ENCODE peak calls at places on chromosome 22, in five cellular contexts. One of them, this sample, is unnamed.

GRCh38 chr22:39908737-39909136 is 7.9 kb downstream of the GRAP2 start:
- DNase-seq in right lobe of liver: no peak
- DNase-seq in spleen: no peak
- DNase-seq in heart right ventricle: no peak
- DNase-seq in astrocyte of the cerebellum: no peak
- DNase-seq in this sample: peak

GRCh38 chr22:30267382-30268302 is 991 bp upstream of the OSM start:
- DNase-seq in spleen: peak
- DNase-seq in right lobe of liver: no peak
- DNase-seq in astrocyte of the cerebellum: no peak
- DNase-seq in heart right ventricle: no peak
- DNase-seq in this sample: no peak

GRCh38 chr22:27507066-27507715 is 294.4 kb downstream of the MN1 start:
- DNase-seq in spleen: no peak
- DNase-seq in right lobe of liver: no peak
- DNase-seq in astrocyte of the cerebellum: no peak
- DNase-seq in heart right ventricle: no peak
- DNase-seq in this sample: no peak

GRCh38 chr22:42688914-42689275 is 31.8 kb downstream of the A4GALT start:
- DNase-seq in spleen: no peak
- DNase-seq in heart right ventricle: no peak
- DNase-seq in right lobe of liver: no peak
- DNase-seq in astrocyte of the cerebellum: no peak
- DNase-seq in this sample: no peak

GRCh38 chr22:19806213-19807160 is 45.9 kb downstream of the TBX1 start:
- DNase-seq in spleen: peak
- DNase-seq in right lobe of liver: peak
- DNase-seq in astrocyte of the cerebellum: no peak
- DNase-seq in heart right ventricle: no peak
- DNase-seq in this sample: no peak

GRCh38 chr22:22940961-22941605 is 53.5 kb downstream of the IGLL5 start:
- DNase-seq in astrocyte of the cerebellum: no peak
- DNase-seq in heart right ventricle: no peak
- DNase-seq in right lobe of liver: peak
- DNase-seq in spleen: no peak
- DNase-seq in this sample: no peak

GRCh38 chr22:42992886-42993479 is 22.0 kb downstream of the PACSIN2 start:
- DNase-seq in heart right ventricle: no peak
- DNase-seq in spleen: no peak
- DNase-seq in astrocyte of the cerebellum: no peak
- DNase-seq in right lobe of liver: no peak
- DNase-seq in this sample: no peak

GRCh38 chr22:27057717-27058116 is 400.3 kb downstream of the MIAT start:
- DNase-seq in spleen: no peak
- DNase-seq in right lobe of liver: no peak
- DNase-seq in heart right ventricle: no peak
- DNase-seq in astrocyte of the cerebellum: no peak
- DNase-seq in this sample: no peak

GRCh38 chr22:44755956-44756361 is 3.6 kb downstream of the ARHGAP8 start:
- DNase-seq in spleen: no peak
- DNase-seq in astrocyte of the cerebellum: no peak
- DNase-seq in heart right ventricle: no peak
- DNase-seq in right lobe of liver: no peak
- DNase-seq in this sample: no peak

GRCh38 chr22:29700949-29701927 is 18.6 kb upstream of the CABP7 start:
- DNase-seq in spleen: no peak
- DNase-seq in right lobe of liver: no peak
- DNase-seq in heart right ventricle: no peak
- DNase-seq in astrocyte of the cerebellum: no peak
- DNase-seq in this sample: peak

GRCh38 chr22:26923498-26923897 is 266.1 kb downstream of the MIAT start:
- DNase-seq in astrocyte of the cerebellum: no peak
- DNase-seq in right lobe of liver: no peak
- DNase-seq in heart right ventricle: no peak
- DNase-seq in spleen: no peak
- DNase-seq in this sample: no peak

GRCh38 chr22:50726643-50727340 is 11.2 kb upstream of the ACR start:
- DNase-seq in right lobe of liver: peak
- DNase-seq in astrocyte of the cerebellum: no peak
- DNase-seq in heart right ventricle: no peak
- DNase-seq in spleen: peak
- DNase-seq in this sample: no peak

GRCh38 chr22:39825661-39826102 is 67.9 kb downstream of the ENTHD1 start:
- DNase-seq in right lobe of liver: no peak
- DNase-seq in astrocyte of the cerebellum: no peak
- DNase-seq in spleen: peak
- DNase-seq in heart right ventricle: no peak
- DNase-seq in this sample: no peak

GRCh38 chr22:40603088-40603605 is 33.4 kb downstream of the MRTFA start:
- DNase-seq in astrocyte of the cerebellum: peak
- DNase-seq in right lobe of liver: no peak
- DNase-seq in heart right ventricle: no peak
- DNase-seq in spleen: no peak
- DNase-seq in this sample: no peak

GRCh38 chr22:44574057-44574456 is 76.0 kb upstream of the RTL6 start:
- DNase-seq in right lobe of liver: peak
- DNase-seq in heart right ventricle: no peak
- DNase-seq in spleen: no peak
- DNase-seq in astrocyte of the cerebellum: no peak
- DNase-seq in this sample: peak

GRCh38 chr22:29706493-29706892 is 13.3 kb upstream of the CABP7 start:
- DNase-seq in right lobe of liver: no peak
- DNase-seq in spleen: no peak
- DNase-seq in astrocyte of the cerebellum: no peak
- DNase-seq in heart right ventricle: no peak
- DNase-seq in this sample: no peak

GRCh38 chr22:19932367-19933206 is 9.0 kb upstream of the COMT start:
- DNase-seq in astrocyte of the cerebellum: no peak
- DNase-seq in spleen: peak
- DNase-seq in heart right ventricle: no peak
- DNase-seq in right lobe of liver: peak
- DNase-seq in this sample: no peak

GRCh38 chr22:21457023-21457787 is 10.0 kb upstream of the TMEM191C start:
- DNase-seq in right lobe of liver: peak
- DNase-seq in heart right ventricle: no peak
- DNase-seq in spleen: peak
- DNase-seq in astrocyte of the cerebellum: no peak
- DNase-seq in this sample: no peak

GRCh38 chr22:23042179-23042578 is 28.1 kb upstream of the GNAZ start:
- DNase-seq in astrocyte of the cerebellum: no peak
- DNase-seq in spleen: no peak
- DNase-seq in heart right ventricle: no peak
- DNase-seq in right lobe of liver: no peak
- DNase-seq in this sample: no peak

GRCh38 chr22:22119003-22119402 is 125.6 kb upstream of the VPREB1 start:
- DNase-seq in astrocyte of the cerebellum: no peak
- DNase-seq in spleen: no peak
- DNase-seq in right lobe of liver: no peak
- DNase-seq in heart right ventricle: no peak
- DNase-seq in this sample: no peak

GRCh38 chr22:41762980-41763779 is 37.3 kb upstream of the CCDC134 start:
- DNase-seq in right lobe of liver: no peak
- DNase-seq in heart right ventricle: no peak
- DNase-seq in astrocyte of the cerebellum: no peak
- DNase-seq in spleen: peak
- DNase-seq in this sample: no peak

GRCh38 chr22:26401726-26402125 is 27.3 kb upstream of the ASPHD2 start:
- DNase-seq in right lobe of liver: no peak
- DNase-seq in heart right ventricle: no peak
- DNase-seq in astrocyte of the cerebellum: no peak
- DNase-seq in spleen: no peak
- DNase-seq in this sample: no peak

GRCh38 chr22:26273011-26273675 is 103.9 kb downstream of the SEZ6L start:
- DNase-seq in spleen: no peak
- DNase-seq in right lobe of liver: no peak
- DNase-seq in astrocyte of the cerebellum: no peak
- DNase-seq in heart right ventricle: no peak
- DNase-seq in this sample: no peak

GRCh38 chr22:32204211-32204855 is 540 bp downstream of the RFPL2 start:
- DNase-seq in astrocyte of the cerebellum: no peak
- DNase-seq in right lobe of liver: peak
- DNase-seq in heart right ventricle: no peak
- DNase-seq in spleen: no peak
- DNase-seq in this sample: no peak

GRCh38 chr22:48241658-48242057 is 1479.2 kb downstream of the TBC1D22A start:
- DNase-seq in astrocyte of the cerebellum: no peak
- DNase-seq in right lobe of liver: no peak
- DNase-seq in heart right ventricle: no peak
- DNase-seq in spleen: peak
- DNase-seq in this sample: no peak

GRCh38 chr22:48621085-48621484 is 1206.6 kb downstream of the BRD1 start:
- DNase-seq in right lobe of liver: no peak
- DNase-seq in heart right ventricle: no peak
- DNase-seq in astrocyte of the cerebellum: no peak
- DNase-seq in spleen: no peak
- DNase-seq in this sample: no peak

GRCh38 chr22:30580896-30581295 is 6.4 kb upstream of the GAL3ST1 start:
- DNase-seq in spleen: no peak
- DNase-seq in right lobe of liver: no peak
- DNase-seq in astrocyte of the cerebellum: no peak
- DNase-seq in heart right ventricle: no peak
- DNase-seq in this sample: no peak

GRCh38 chr22:39343259-39344045 is 6.3 kb upstream of the SYNGR1 start:
- DNase-seq in astrocyte of the cerebellum: peak
- DNase-seq in heart right ventricle: peak
- DNase-seq in right lobe of liver: peak
- DNase-seq in spleen: no peak
- DNase-seq in this sample: no peak

GRCh38 chr22:20866716-20867115 is 7.9 kb downstream of the SNAP29 start:
- DNase-seq in astrocyte of the cerebellum: no peak
- DNase-seq in spleen: no peak
- DNase-seq in heart right ventricle: no peak
- DNase-seq in right lobe of liver: no peak
- DNase-seq in this sample: no peak

GRCh38 chr22:19419086-19419463 is 12.5 kb downstream of the HIRA start:
- DNase-seq in heart right ventricle: no peak
- DNase-seq in astrocyte of the cerebellum: no peak
- DNase-seq in right lobe of liver: peak
- DNase-seq in spleen: peak
- DNase-seq in this sample: no peak

GRCh38 chr22:38148252-38148651 is 33.4 kb downstream of the PLA2G6 start:
- DNase-seq in spleen: no peak
- DNase-seq in right lobe of liver: peak
- DNase-seq in heart right ventricle: no peak
- DNase-seq in astrocyte of the cerebellum: peak
- DNase-seq in this sample: peak

GRCh38 chr22:38155703-38156102 is 25.9 kb downstream of the PLA2G6 start:
- DNase-seq in spleen: no peak
- DNase-seq in right lobe of liver: no peak
- DNase-seq in heart right ventricle: no peak
- DNase-seq in astrocyte of the cerebellum: no peak
- DNase-seq in this sample: no peak

GRCh38 chr22:38153821-38154562 is 27.6 kb downstream of the PLA2G6 start:
- DNase-seq in right lobe of liver: peak
- DNase-seq in heart right ventricle: no peak
- DNase-seq in astrocyte of the cerebellum: no peak
- DNase-seq in spleen: no peak
- DNase-seq in this sample: no peak
- TF ChIP-seq CTCF in right lobe of liver: peak
- TF ChIP-seq CTCF in heart right ventricle: no peak
- TF ChIP-seq CTCF in astrocyte of the cerebellum: peak
- TF ChIP-seq CTCF in spleen: no peak
- TF ChIP-seq CTCF in this sample: peak

GRCh38 chr22:24434472-24435322 is 7.3 kb downstream of the ADORA2A start:
- DNase-seq in right lobe of liver: no peak
- DNase-seq in spleen: peak
- DNase-seq in astrocyte of the cerebellum: no peak
- DNase-seq in heart right ventricle: peak
- DNase-seq in this sample: no peak
- H3K4me3 ChIP-seq in right lobe of liver: no peak
- H3K4me3 ChIP-seq in spleen: peak
- H3K4me3 ChIP-seq in astrocyte of the cerebellum: no peak
- H3K4me3 ChIP-seq in heart right ventricle: no peak
- H3K4me3 ChIP-seq in this sample: no peak

GRCh38 chr22:46598737-46599424 is 21.3 kb upstream of the GRAMD4 start:
- DNase-seq in astrocyte of the cerebellum: no peak
- DNase-seq in heart right ventricle: no peak
- DNase-seq in spleen: peak
- DNase-seq in right lobe of liver: peak
- DNase-seq in this sample: no peak

GRCh38 chr22:46600397-46600796 is 19.8 kb upstream of the GRAMD4 start:
- DNase-seq in spleen: peak
- DNase-seq in astrocyte of the cerebellum: no peak
- DNase-seq in heart right ventricle: no peak
- DNase-seq in right lobe of liver: no peak
- DNase-seq in this sample: no peak

GRCh38 chr22:46596819-46597218 is 23.4 kb upstream of the GRAMD4 start:
- DNase-seq in heart right ventricle: no peak
- DNase-seq in spleen: peak
- DNase-seq in astrocyte of the cerebellum: no peak
- DNase-seq in right lobe of liver: no peak
- DNase-seq in this sample: no peak

GRCh38 chr22:46596032-46596441 is 24.1 kb upstream of the GRAMD4 start:
- DNase-seq in astrocyte of the cerebellum: no peak
- DNase-seq in heart right ventricle: peak
- DNase-seq in right lobe of liver: peak
- DNase-seq in spleen: peak
- DNase-seq in this sample: peak

GRCh38 chr22:46598224-46598623 is 22.0 kb upstream of the GRAMD4 start:
- DNase-seq in right lobe of liver: no peak
- DNase-seq in spleen: no peak
- DNase-seq in heart right ventricle: no peak
- DNase-seq in astrocyte of the cerebellum: no peak
- DNase-seq in this sample: no peak
- TF ChIP-seq CTCF in right lobe of liver: no peak
- TF ChIP-seq CTCF in spleen: no peak
- TF ChIP-seq CTCF in heart right ventricle: no peak
- TF ChIP-seq CTCF in astrocyte of the cerebellum: no peak
- TF ChIP-seq CTCF in this sample: no peak

GRCh38 chr22:36081023-36081431 is 52.4 kb upstream of the RBFOX2 start:
- DNase-seq in astrocyte of the cerebellum: peak
- DNase-seq in right lobe of liver: no peak
- DNase-seq in heart right ventricle: no peak
- DNase-seq in spleen: no peak
- DNase-seq in this sample: peak
- H3K4me3 ChIP-seq in astrocyte of the cerebellum: no peak
- H3K4me3 ChIP-seq in right lobe of liver: no peak
- H3K4me3 ChIP-seq in heart right ventricle: no peak
- H3K4me3 ChIP-seq in spleen: no peak
- H3K4me3 ChIP-seq in this sample: no peak

GRCh38 chr22:28542980-28543621 is 136.5 kb downstream of the TTC28 start:
- DNase-seq in heart right ventricle: no peak
- DNase-seq in right lobe of liver: no peak
- DNase-seq in astrocyte of the cerebellum: no peak
- DNase-seq in spleen: no peak
- DNase-seq in this sample: no peak
- TF ChIP-seq CTCF in heart right ventricle: no peak
- TF ChIP-seq CTCF in right lobe of liver: no peak
- TF ChIP-seq CTCF in astrocyte of the cerebellum: no peak
- TF ChIP-seq CTCF in spleen: no peak
- TF ChIP-seq CTCF in this sample: no peak

This sample was measured in epithelial cell of proximal tubule.